ENCODE peak calls at places on chromosomes 12 and 14, in eight cellular contexts. One of them, this sample, is unnamed.

GRCh38 chr12:121578230-121579189 is 2.3 kb downstream of the KDM2B start:
- DNase-seq in upper lobe of left lung: peak; percentile 82
- DNase-seq in heart left ventricle: no peak
- DNase-seq in pancreas: peak; percentile 24
- DNase-seq in tibial nerve: peak; percentile 19
- DNase-seq in aorta: peak; percentile 79
- DNase-seq in breast epithelium: no peak
- DNase-seq in adrenal gland: peak; percentile 27
- DNase-seq in this sample: no peak

GRCh38 chr14:75476274-75476995 is 45.8 kb upstream of the BATF start:
- DNase-seq in upper lobe of left lung: peak; percentile 76
- DNase-seq in breast epithelium: no peak
- DNase-seq in heart left ventricle: peak; percentile 55
- DNase-seq in aorta: peak; percentile 73
- DNase-seq in adrenal gland: no peak
- DNase-seq in pancreas: no peak
- DNase-seq in tibial nerve: no peak
- DNase-seq in this sample: peak; percentile 52

GRCh38 chr12:94603434-94604068 is 46.8 kb downstream of the TMCC3 start:
- DNase-seq in aorta: no peak
- DNase-seq in adrenal gland: no peak
- DNase-seq in tibial nerve: peak; percentile 24
- DNase-seq in pancreas: peak; percentile 36
- DNase-seq in upper lobe of left lung: no peak
- DNase-seq in breast epithelium: no peak
- DNase-seq in heart left ventricle: no peak
- DNase-seq in this sample: no peak

GRCh38 chr12:75350413-75350812 is 15.9 kb downstream of the GLIPR1L1 start:
- DNase-seq in upper lobe of left lung: no peak
- DNase-seq in aorta: no peak
- DNase-seq in breast epithelium: no peak
- DNase-seq in tibial nerve: no peak
- DNase-seq in heart left ventricle: no peak
- DNase-seq in pancreas: no peak
- DNase-seq in adrenal gland: no peak
- DNase-seq in this sample: no peak

GRCh38 chr12:4271433-4272013 is 2.0 kb upstream of the CCND2 start:
- DNase-seq in upper lobe of left lung: peak; percentile 89
- DNase-seq in aorta: peak; percentile 77
- DNase-seq in tibial nerve: no peak
- DNase-seq in breast epithelium: no peak
- DNase-seq in adrenal gland: peak; percentile 71
- DNase-seq in pancreas: no peak
- DNase-seq in heart left ventricle: no peak
- DNase-seq in this sample: no peak

GRCh38 chr14:99707420-99707819 is 23.3 kb downstream of the CYP46A1 start:
- DNase-seq in aorta: no peak
- DNase-seq in heart left ventricle: no peak
- DNase-seq in pancreas: no peak
- DNase-seq in upper lobe of left lung: no peak
- DNase-seq in adrenal gland: no peak
- DNase-seq in tibial nerve: no peak
- DNase-seq in breast epithelium: no peak
- DNase-seq in this sample: no peak

GRCh38 chr12:116406529-116406928 is 129.0 kb upstream of the MED13L start:
- DNase-seq in pancreas: peak; percentile 38
- DNase-seq in tibial nerve: peak; percentile 94
- DNase-seq in aorta: peak; percentile 95
- DNase-seq in heart left ventricle: peak; percentile 96
- DNase-seq in upper lobe of left lung: no peak
- DNase-seq in adrenal gland: peak; percentile 85
- DNase-seq in breast epithelium: peak; percentile 76
- DNase-seq in this sample: peak; percentile 48

GRCh38 chr12:3256103-3256551 is 178.9 kb downstream of the TSPAN9 start:
- DNase-seq in breast epithelium: no peak
- DNase-seq in aorta: no peak
- DNase-seq in upper lobe of left lung: no peak
- DNase-seq in adrenal gland: no peak
- DNase-seq in tibial nerve: no peak
- DNase-seq in heart left ventricle: peak; percentile 85
- DNase-seq in pancreas: no peak
- DNase-seq in this sample: no peak

GRCh38 chr12:79650440-79650839 is 40.3 kb downstream of the PAWR start:
- DNase-seq in upper lobe of left lung: no peak
- DNase-seq in breast epithelium: no peak
- DNase-seq in tibial nerve: no peak
- DNase-seq in heart left ventricle: no peak
- DNase-seq in pancreas: no peak
- DNase-seq in aorta: no peak
- DNase-seq in adrenal gland: no peak
- DNase-seq in this sample: no peak

GRCh38 chr12:57171668-57172067 is 24.2 kb upstream of the LRP1-AS start:
- DNase-seq in aorta: no peak
- DNase-seq in breast epithelium: no peak
- DNase-seq in tibial nerve: peak; percentile 35
- DNase-seq in pancreas: no peak
- DNase-seq in upper lobe of left lung: no peak
- DNase-seq in adrenal gland: peak; percentile 37
- DNase-seq in heart left ventricle: no peak
- DNase-seq in this sample: no peak

GRCh38 chr14:90388437-90388836 is 8.4 kb upstream of the CALM1 start:
- DNase-seq in aorta: no peak
- DNase-seq in heart left ventricle: no peak
- DNase-seq in adrenal gland: peak; percentile 77
- DNase-seq in upper lobe of left lung: no peak
- DNase-seq in pancreas: peak; percentile 70
- DNase-seq in tibial nerve: no peak
- DNase-seq in breast epithelium: no peak
- DNase-seq in this sample: no peak

GRCh38 chr12:45284096-45284901 is 68.4 kb downstream of the ANO6 start:
- DNase-seq in aorta: no peak
- DNase-seq in pancreas: no peak
- DNase-seq in adrenal gland: no peak
- DNase-seq in tibial nerve: no peak
- DNase-seq in heart left ventricle: no peak
- DNase-seq in upper lobe of left lung: no peak
- DNase-seq in breast epithelium: no peak
- DNase-seq in this sample: peak; percentile 51

GRCh38 chr12:48828293-48828692 is 10.0 kb downstream of the CACNB3 start:
- DNase-seq in breast epithelium: no peak
- DNase-seq in heart left ventricle: no peak
- DNase-seq in tibial nerve: no peak
- DNase-seq in aorta: no peak
- DNase-seq in upper lobe of left lung: no peak
- DNase-seq in pancreas: no peak
- DNase-seq in adrenal gland: no peak
- DNase-seq in this sample: no peak

GRCh38 chr14:34359423-34360120 is 102.5 kb downstream of the SPTSSA start:
- DNase-seq in tibial nerve: no peak
- DNase-seq in adrenal gland: no peak
- DNase-seq in pancreas: no peak
- DNase-seq in upper lobe of left lung: no peak
- DNase-seq in heart left ventricle: no peak
- DNase-seq in breast epithelium: no peak
- DNase-seq in aorta: no peak
- DNase-seq in this sample: no peak

GRCh38 chr14:101351146-101351545 is 210.1 kb upstream of the DIO3 start:
- DNase-seq in heart left ventricle: no peak
- DNase-seq in upper lobe of left lung: no peak
- DNase-seq in tibial nerve: no peak
- DNase-seq in breast epithelium: no peak
- DNase-seq in adrenal gland: no peak
- DNase-seq in pancreas: peak; percentile 4
- DNase-seq in aorta: no peak
- DNase-seq in this sample: no peak

GRCh38 chr12:109130755-109131521 is 14.6 kb downstream of the ACACB start:
- DNase-seq in adrenal gland: peak; percentile 95
- DNase-seq in pancreas: peak; percentile 70
- DNase-seq in heart left ventricle: peak; percentile 91
- DNase-seq in upper lobe of left lung: peak; percentile 29
- DNase-seq in tibial nerve: no peak
- DNase-seq in breast epithelium: no peak
- DNase-seq in aorta: no peak
- DNase-seq in this sample: no peak

GRCh38 chr14:104291123-104292000 is 153.0 kb downstream of the KIF26A start:
- DNase-seq in aorta: peak; percentile 63
- DNase-seq in tibial nerve: no peak
- DNase-seq in pancreas: no peak
- DNase-seq in adrenal gland: peak; percentile 10
- DNase-seq in heart left ventricle: peak; percentile 17
- DNase-seq in breast epithelium: peak; percentile 41
- DNase-seq in upper lobe of left lung: peak; percentile 40
- DNase-seq in this sample: no peak

GRCh38 chr12:91189526-91189925 is 6.9 kb upstream of the DCN start:
- DNase-seq in pancreas: no peak
- DNase-seq in tibial nerve: no peak
- DNase-seq in heart left ventricle: no peak
- DNase-seq in breast epithelium: no peak
- DNase-seq in upper lobe of left lung: no peak
- DNase-seq in adrenal gland: no peak
- DNase-seq in aorta: no peak
- DNase-seq in this sample: no peak

GRCh38 chr12:45357547-45358417 is 141.9 kb downstream of the ANO6 start:
- DNase-seq in adrenal gland: peak; percentile 72
- DNase-seq in upper lobe of left lung: no peak
- DNase-seq in aorta: no peak
- DNase-seq in breast epithelium: no peak
- DNase-seq in tibial nerve: peak; percentile 29
- DNase-seq in pancreas: peak; percentile 31
- DNase-seq in heart left ventricle: peak; percentile 57
- DNase-seq in this sample: no peak

GRCh38 chr14:36176524-36176923 is at the start of gene PTCSC3:
- DNase-seq in upper lobe of left lung: no peak
- DNase-seq in aorta: no peak
- DNase-seq in tibial nerve: no peak
- DNase-seq in breast epithelium: no peak
- DNase-seq in heart left ventricle: no peak
- DNase-seq in adrenal gland: no peak
- DNase-seq in pancreas: no peak
- DNase-seq in this sample: no peak

GRCh38 chr12:20716037-20716436 is 20.9 kb downstream of the SLCO1C1 start:
- DNase-seq in tibial nerve: no peak
- DNase-seq in upper lobe of left lung: no peak
- DNase-seq in breast epithelium: no peak
- DNase-seq in adrenal gland: no peak
- DNase-seq in pancreas: no peak
- DNase-seq in heart left ventricle: no peak
- DNase-seq in aorta: no peak
- DNase-seq in this sample: no peak

GRCh38 chr12:86959766-86960458 is 703.7 kb upstream of the MGAT4C start:
- DNase-seq in pancreas: no peak
- DNase-seq in adrenal gland: no peak
- DNase-seq in heart left ventricle: no peak
- DNase-seq in breast epithelium: no peak
- DNase-seq in aorta: no peak
- DNase-seq in tibial nerve: no peak
- DNase-seq in upper lobe of left lung: no peak
- DNase-seq in this sample: no peak
- H3K27ac ChIP-seq in pancreas: no peak overlapping the region
- H3K27ac ChIP-seq in adrenal gland: no peak overlapping the region
- H3K27ac ChIP-seq in heart left ventricle: no peak overlapping the region
- H3K27ac ChIP-seq in breast epithelium: no peak overlapping the region
- H3K27ac ChIP-seq in aorta: no peak overlapping the region
- H3K27ac ChIP-seq in tibial nerve: no peak overlapping the region
- H3K27ac ChIP-seq in upper lobe of left lung: no peak overlapping the region
- H3K27ac ChIP-seq in this sample: no peak overlapping the region

DNA sequence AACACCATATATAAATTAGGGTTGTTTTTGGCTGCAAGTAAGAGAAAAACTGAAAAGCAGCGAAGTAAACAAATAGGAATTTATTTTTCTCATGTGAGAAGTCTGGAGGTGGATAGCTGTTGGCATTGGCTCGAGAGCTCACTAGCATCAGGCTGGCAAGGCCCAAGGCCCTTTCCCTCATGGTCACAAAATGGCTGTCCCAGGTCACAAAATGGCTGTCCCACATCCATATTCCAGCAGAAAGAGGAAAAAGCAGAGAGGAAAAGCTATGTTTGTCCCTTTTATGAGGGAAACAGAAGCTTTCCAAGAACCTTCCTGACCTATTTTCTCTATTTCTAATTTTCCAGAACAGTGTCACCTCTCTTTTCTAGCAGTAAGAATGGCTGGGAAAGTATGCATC is 7.5 kb downstream of the CCDC60 start:
- DNase-seq in breast epithelium: no peak
- DNase-seq in aorta: no peak
- DNase-seq in heart left ventricle: no peak
- DNase-seq in tibial nerve: no peak
- DNase-seq in upper lobe of left lung: no peak
- DNase-seq in pancreas: no peak
- DNase-seq in adrenal gland: no peak
- DNase-seq in this sample: no peak
- H3K4me3 ChIP-seq in breast epithelium: no peak overlapping the region
- H3K4me3 ChIP-seq in aorta: no peak overlapping the region
- H3K4me3 ChIP-seq in heart left ventricle: no peak overlapping the region
- H3K4me3 ChIP-seq in tibial nerve: no peak overlapping the region
- H3K4me3 ChIP-seq in upper lobe of left lung: no peak overlapping the region
- H3K4me3 ChIP-seq in pancreas: no peak overlapping the region
- H3K4me3 ChIP-seq in adrenal gland: no peak overlapping the region
- H3K4me3 ChIP-seq in this sample: no peak overlapping the region

DNA sequence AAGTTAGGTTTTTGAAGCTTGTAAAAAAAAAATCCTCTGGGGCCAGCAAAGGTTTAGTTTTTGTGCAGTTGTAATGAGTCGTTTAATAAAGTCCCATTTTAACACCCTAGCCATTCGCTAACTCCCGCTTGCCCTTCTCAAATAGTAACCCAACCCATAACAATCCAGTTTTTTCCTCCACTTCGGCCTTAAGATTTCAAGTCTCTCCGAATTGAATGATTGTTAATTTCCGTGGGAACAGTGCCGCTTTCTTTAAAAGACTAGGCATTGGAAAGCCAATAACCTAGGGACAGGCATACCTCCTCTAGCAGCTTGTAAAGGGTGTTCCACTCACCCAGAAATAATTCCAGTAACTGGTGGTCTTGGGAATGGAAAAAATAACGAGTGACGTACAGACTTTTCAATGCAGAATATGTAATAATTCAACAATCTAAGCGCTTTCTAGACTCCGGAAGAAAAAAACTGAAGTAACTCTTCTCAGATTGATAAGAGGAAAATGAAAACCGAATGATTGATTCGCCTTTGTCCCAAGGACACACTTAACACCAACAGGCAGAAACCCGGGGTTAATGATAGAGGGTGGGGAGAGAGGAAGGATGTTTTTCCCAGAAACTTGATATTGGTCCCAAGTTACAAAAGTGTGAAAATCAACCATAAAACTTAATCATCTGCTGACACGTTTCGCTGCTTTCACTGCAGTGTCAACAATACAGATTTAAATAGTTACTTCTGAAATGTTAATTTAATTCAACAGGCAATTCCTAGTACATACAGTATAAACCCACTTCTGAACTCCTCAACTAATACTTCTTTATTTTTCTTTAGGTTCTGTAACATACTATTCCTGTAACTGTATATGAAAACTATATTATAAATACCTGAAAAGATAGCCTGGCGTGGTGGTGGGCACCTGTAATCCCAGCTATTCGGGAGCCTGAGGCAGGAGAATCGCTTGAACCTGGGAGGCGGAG is 1.0 kb upstream of the SINHCAF start:
- DNase-seq in aorta: no peak
- DNase-seq in upper lobe of left lung: no peak
- DNase-seq in heart left ventricle: no peak
- DNase-seq in adrenal gland: no peak
- DNase-seq in breast epithelium: no peak
- DNase-seq in tibial nerve: peak; percentile 12
- DNase-seq in pancreas: no peak
- DNase-seq in this sample: no peak
- H3K27ac ChIP-seq in aorta: peak overlapping the region; percentile 37
- H3K27ac ChIP-seq in upper lobe of left lung: peak overlapping the region; percentile 87
- H3K27ac ChIP-seq in heart left ventricle: peak overlapping the region; percentile 67
- H3K27ac ChIP-seq in adrenal gland: peak overlapping the region; percentile 87
- H3K27ac ChIP-seq in breast epithelium: peak overlapping the region; percentile 98
- H3K27ac ChIP-seq in tibial nerve: peak overlapping the region; percentile 92
- H3K27ac ChIP-seq in pancreas: peak overlapping the region; percentile 98
- H3K27ac ChIP-seq in this sample: no peak overlapping the region

GRCh38 chr12:6494968-6495367 is 1.1 kb downstream of the NCAPD2 start:
- DNase-seq in tibial nerve: no peak
- DNase-seq in breast epithelium: no peak
- DNase-seq in aorta: no peak
- DNase-seq in pancreas: no peak
- DNase-seq in upper lobe of left lung: no peak
- DNase-seq in adrenal gland: no peak
- DNase-seq in heart left ventricle: no peak
- DNase-seq in this sample: no peak
- H3K4me3 ChIP-seq in tibial nerve: peak overlapping the region; percentile 76
- H3K4me3 ChIP-seq in breast epithelium: peak overlapping the region; percentile 89
- H3K4me3 ChIP-seq in aorta: no peak overlapping the region
- H3K4me3 ChIP-seq in pancreas: no peak overlapping the region
- H3K4me3 ChIP-seq in upper lobe of left lung: no peak overlapping the region
- H3K4me3 ChIP-seq in adrenal gland: no peak overlapping the region
- H3K4me3 ChIP-seq in heart left ventricle: no peak overlapping the region
- H3K4me3 ChIP-seq in this sample: peak overlapping the region; percentile 56

This sample was measured in SJSA1.